ENCODE peak calls at places on chromosomes 3 and 15, in ten cellular contexts. M is brain microvascular endothelial cell, D is ovary, W is NB4, X is choroid plexus epithelial cell, S is cardiac muscle cell, K is fibroblast of pulmonary artery, Y is left lung, F is GM12865, L is psoas muscle. V is an unnamed sample.

GRCh38 chr15:34335176-34335575 is 2.4 kb downstream of the SLC12A6 start:
- DNase-seq in M (no peak), D (no peak), W (peak; percentile 81), X (peak; percentile 57), S (no peak), K (peak; percentile 54), Y (no peak), F (peak; percentile 60), L (no peak), V (peak; percentile 46)

GRCh38 chr3:82000350-82000749 is 238.9 kb upstream of the GBE1 start:
- DNase-seq in M (no peak), D (no peak), W (no peak), X (no peak), S (no peak), K (no peak), Y (no peak), F (peak; percentile 5), L (no peak), V (peak; percentile 2)

GRCh38 chr15:67433495-67434099 is 87.3 kb upstream of the C15orf61 start:
- DNase-seq in M (peak; percentile 48), D (peak; percentile 40), W (peak; percentile 60), X (peak; percentile 79), S (peak; percentile 37), K (peak; percentile 74), Y (no peak), F (peak; percentile 52), L (no peak), V (peak; percentile 62)

GRCh38 chr3:13612829-13613228 is 63.9 kb downstream of the FBLN2 start:
- DNase-seq in M (no peak), D (no peak), W (no peak), X (peak; percentile 92), S (no peak), K (no peak), Y (no peak), F (no peak), L (peak; percentile 85), V (peak; percentile 55)

GRCh38 chr15:45129651-45130129 is at the start of the genes DUOX1 and DUOXA1:
- DNase-seq in M (no peak), D (no peak), W (no peak), X (no peak), S (peak; percentile 30), K (no peak), Y (peak; percentile 94), F (no peak), L (peak; percentile 66), V (peak; percentile 79)

GRCh38 chr3:15241341-15241740 is 35.3 kb downstream of the CAPN7 start:
- DNase-seq in M (peak; percentile 7), D (peak; percentile 69), W (peak; percentile 56), X (peak; percentile 39), S (peak; percentile 20), K (peak; percentile 31), Y (no peak), F (peak; percentile 60), L (peak; percentile 42), V (peak; percentile 23)

GRCh38 chr15:89494941-89495637 is 1.3 kb downstream of the RHCG start:
- DNase-seq in M (no peak), D (no peak), W (peak; percentile 67), X (peak; percentile 34), S (no peak), K (peak; percentile 18), Y (no peak), F (peak; percentile 45), L (no peak), V (peak; percentile 51)

GRCh38 chr15:47523669-47524068 is 193.6 kb upstream of the SEMA6D start:
- DNase-seq in M (peak; percentile 82), D (no peak), W (peak; percentile 49), X (peak; percentile 81), S (peak; percentile 52), K (peak; percentile 81), Y (no peak), F (no peak), L (no peak), V (peak; percentile 10)

GRCh38 chr3:29427266-29428103 is 146.6 kb downstream of the RBMS3 start:
- DNase-seq in M (no peak), D (no peak), W (no peak), X (no peak), S (no peak), K (no peak), Y (no peak), F (no peak), L (no peak), V (no peak)

GRCh38 chr3:109171479-109171878 is 35.0 kb downstream of the C3orf85 start:
- DNase-seq in M (no peak), D (no peak), W (no peak), X (no peak), S (no peak), K (no peak), Y (no peak), F (no peak), L (no peak), V (no peak)

GRCh38 chr15:73900129-73900712 is 26.0 kb upstream of the LOXL1 start:
- DNase-seq in M (no peak), D (no peak), W (no peak), X (no peak), S (no peak), K (no peak), Y (no peak), F (no peak), L (no peak), V (no peak)

GRCh38 chr3:72746412-72747411 is 101.5 kb downstream of the SHQ1 start:
- DNase-seq in M (peak; percentile 20), D (no peak), W (no peak), X (peak; percentile 82), S (peak; percentile 37), K (peak; percentile 35), Y (no peak), F (no peak), L (no peak), V (peak; percentile 51)

GRCh38 chr3:108036984-108037741 is 53.7 kb downstream of the CD47 start:
- DNase-seq in M (no peak), D (no peak), W (no peak), X (peak; percentile 36), S (peak; percentile 45), K (peak; percentile 36), Y (no peak), F (peak; percentile 21), L (no peak), V (no peak)

GRCh38 chr3:57838627-57839026 is 82.5 kb downstream of the SLMAP start:
- DNase-seq in M (no peak), D (no peak), W (no peak), X (no peak), S (no peak), K (no peak), Y (no peak), F (no peak), L (no peak), V (no peak)

GRCh38 chr3:134020135-134020680 is 9.5 kb downstream of the SLCO2A1 start:
- DNase-seq in M (no peak), D (no peak), W (no peak), X (no peak), S (no peak), K (no peak), Y (no peak), F (no peak), L (no peak), V (no peak)
- TF ChIP-seq CTCF in M (no peak), D (no peak), W (no peak), X (no peak), S (no peak), K (no peak), Y (no peak), F (no peak), L (no peak), V (no peak)

GRCh38 chr15:52786436-52787122 is 3.6 kb downstream of the ONECUT1 start:
- DNase-seq in M (no peak), D (no peak), W (no peak), X (no peak), S (no peak), K (no peak), Y (peak; percentile 59), F (no peak), L (no peak), V (no peak)

GRCh38 chr15:52787549-52788098 is 2.5 kb downstream of the ONECUT1 start:
- DNase-seq in M (no peak), D (no peak), W (no peak), X (no peak), S (no peak), K (no peak), Y (no peak), F (no peak), L (no peak), V (no peak)

GRCh38 chr15:52788099-52788986 is 1.8 kb downstream of the ONECUT1 start:
- DNase-seq in M (no peak), D (no peak), W (no peak), X (no peak), S (no peak), K (no peak), Y (no peak), F (no peak), L (no peak), V (no peak)

GRCh38 chr15:52785672-52786406 is 4.3 kb downstream of the ONECUT1 start:
- DNase-seq in M (no peak), D (no peak), W (no peak), X (no peak), S (no peak), K (no peak), Y (peak; percentile 39), F (no peak), L (no peak), V (no peak)

GRCh38 chr15:52787123-52787503 is 3.0 kb downstream of the ONECUT1 start:
- DNase-seq in M (no peak), D (no peak), W (no peak), X (no peak), S (peak; percentile 35), K (no peak), Y (peak; percentile 51), F (no peak), L (no peak), V (no peak)
- H3K4me3 ChIP-seq in M (no peak overlapping the region), D (no peak overlapping the region), W (no peak overlapping the region), X (no peak overlapping the region), S (no peak overlapping the region), K (no peak overlapping the region), Y (no peak overlapping the region), F (no peak overlapping the region), L (no peak overlapping the region), V (no peak overlapping the region)

GRCh38 chr3:189041482-189042090 is 130.2 kb upstream of the TPRG1 start:
- DNase-seq in M (peak; percentile 33), D (peak; percentile 29), W (peak; percentile 38), X (peak; percentile 75), S (peak; percentile 64), K (peak; percentile 57), Y (no peak), F (peak; percentile 87), L (no peak), V (peak; percentile 80)
- TF ChIP-seq CTCF in M (peak; percentile 75), D (no peak), W (peak; percentile 44), X (peak; percentile 74), S (peak; percentile 55), K (peak; percentile 53), Y (peak; percentile 17), F (peak; percentile 68), L (peak; percentile 7), V (peak; percentile 70)

DNA sequence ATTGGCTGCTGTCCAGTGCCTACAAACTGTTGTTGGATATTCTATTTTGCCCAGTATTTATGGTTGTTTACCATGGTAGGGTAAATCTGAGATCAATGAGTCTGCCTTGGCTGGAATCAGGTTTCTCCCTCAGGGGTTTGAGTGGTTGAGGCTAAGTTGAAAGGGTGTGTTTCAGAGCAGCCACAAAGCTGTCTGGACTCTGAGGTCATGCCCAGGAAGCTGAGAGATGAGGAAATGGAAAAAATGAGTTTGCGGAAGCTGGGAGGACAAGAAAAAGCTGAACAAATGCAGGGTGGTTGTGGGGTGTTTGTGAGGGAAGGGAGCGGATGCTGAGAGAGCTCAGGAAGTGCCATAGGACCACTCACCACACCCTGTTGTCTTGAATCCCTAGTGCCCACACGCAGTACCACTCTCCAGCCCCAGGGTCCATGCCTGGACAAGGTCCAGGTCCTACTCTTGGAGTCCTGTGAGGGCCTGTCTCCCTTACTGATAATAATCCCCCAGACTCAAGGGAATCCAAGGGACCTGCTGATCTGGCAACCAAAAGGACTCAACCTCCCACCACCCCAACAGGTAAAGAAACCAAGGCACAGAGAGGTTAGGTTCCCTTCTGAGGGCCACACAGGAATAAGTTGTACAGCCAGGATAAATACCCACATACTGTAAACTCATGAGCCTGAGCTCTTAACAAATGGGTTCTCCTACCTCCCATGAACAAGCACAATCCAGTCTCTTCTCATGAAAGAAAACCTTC is 81.6 kb downstream of the PPCDC start:
- DNase-seq in M (peak; percentile 85), D (no peak), W (peak; percentile 91), X (peak; percentile 97), S (no peak), K (peak; percentile 95), Y (no peak), F (peak; percentile 92), L (no peak), V (peak; percentile 95)
- H3K4me3 ChIP-seq in M (no peak overlapping the region), D (no peak overlapping the region), W (no peak overlapping the region), X (no peak overlapping the region), S (no peak overlapping the region), K (no peak overlapping the region), Y (no peak overlapping the region), F (no peak overlapping the region), L (no peak overlapping the region), V (no peak overlapping the region)